ENCODE peak calls at places on chromosomes 3 and 15, in six cellular contexts. K, U, J, W, Y and T are unnamed samples.

GRCh38 chr3:113736548-113737089 is 9.4 kb downstream of the NAA50 start:
- DNase-seq in K (peak), U (no peak), J (peak), W (no peak), Y (peak), T (peak)

GRCh38 chr3:127255516-127255915 is 32.3 kb downstream of the PRR20G start:
- DNase-seq in K (no peak), U (no peak), J (no peak), W (no peak), Y (no peak), T (no peak)

GRCh38 chr3:123028233-123028828 is 768 bp upstream of the SEMA5B start:
- DNase-seq in K (peak), U (no peak), J (peak), W (no peak), Y (peak), T (peak)

GRCh38 chr15:70480196-70480856 is 283.0 kb downstream of the UACA start:
- DNase-seq in K (no peak), U (peak), J (no peak), W (no peak), Y (no peak), T (no peak)

GRCh38 chr15:78257681-78258080 is 6.7 kb upstream of the DNAJA4 start:
- DNase-seq in K (no peak), U (no peak), J (no peak), W (no peak), Y (no peak), T (no peak)

GRCh38 chr3:43059456-43059855 is 46.4 kb downstream of the POMGNT2 start:
- DNase-seq in K (no peak), U (no peak), J (no peak), W (no peak), Y (no peak), T (no peak)

GRCh38 chr15:40246496-40247275 is 7.8 kb downstream of the PAK6 start:
- DNase-seq in K (no peak), U (no peak), J (no peak), W (no peak), Y (no peak), T (no peak)

GRCh38 chr3:51977449-51978142 is 2.7 kb downstream of the ABHD14A start:
- DNase-seq in K (no peak), U (peak), J (no peak), W (no peak), Y (no peak), T (peak)

GRCh38 chr3:188507244-188507720 is 353.3 kb downstream of the LPP start:
- DNase-seq in K (peak), U (no peak), J (no peak), W (no peak), Y (no peak), T (no peak)

GRCh38 chr3:16487506-16488175 is 25.9 kb downstream of the RFTN1 start:
- DNase-seq in K (no peak), U (no peak), J (no peak), W (no peak), Y (no peak), T (no peak)

GRCh38 chr15:56929389-56929788 is 10.9 kb downstream of the TCF12 start:
- DNase-seq in K (no peak), U (no peak), J (no peak), W (no peak), Y (peak), T (peak)

GRCh38 chr15:98673133-98673532 is 24.8 kb downstream of the IGF1R start:
- DNase-seq in K (no peak), U (no peak), J (no peak), W (no peak), Y (no peak), T (no peak)
- H3K27ac ChIP-seq in K (peak), U (no peak), J (no peak), W (no peak), Y (no peak), T (no peak)

GRCh38 chr3:73294532-73294931 is 233.1 kb downstream of the EBLN2 start:
- DNase-seq in K (peak), U (no peak), J (no peak), W (no peak), Y (no peak), T (no peak)
- H3K27ac ChIP-seq in K (no peak), U (no peak), J (no peak), W (no peak), Y (no peak), T (no peak)

GRCh38 chr15:51842265-51842664 is 12.8 kb downstream of the TMOD3 start:
- DNase-seq in K (no peak), U (no peak), J (no peak), W (no peak), Y (no peak), T (no peak)

GRCh38 chr15:51846066-51846462 is 16.6 kb downstream of the TMOD3 start:
- DNase-seq in K (no peak), U (no peak), J (no peak), W (no peak), Y (no peak), T (no peak)

GRCh38 chr15:51846463-51847230 is 17.2 kb downstream of the TMOD3 start:
- DNase-seq in K (no peak), U (no peak), J (no peak), W (no peak), Y (peak), T (no peak)

GRCh38 chr15:51842852-51843737 is 13.6 kb downstream of the TMOD3 start:
- DNase-seq in K (peak), U (no peak), J (no peak), W (no peak), Y (peak), T (peak)

GRCh38 chr15:51844747-51845426 is 15.4 kb downstream of the TMOD3 start:
- DNase-seq in K (no peak), U (no peak), J (no peak), W (no peak), Y (peak), T (no peak)
- H3K27ac ChIP-seq in K (no peak), U (no peak), J (no peak), W (no peak), Y (peak), T (no peak)

GRCh38 chr3:65019412-65020093 is 331.8 kb upstream of the ADAMTS9 start:
- DNase-seq in K (no peak), U (no peak), J (no peak), W (no peak), Y (no peak), T (peak)

GRCh38 chr3:65018801-65019200 is 331.0 kb upstream of the ADAMTS9 start:
- DNase-seq in K (no peak), U (no peak), J (no peak), W (no peak), Y (no peak), T (no peak)

GRCh38 chr3:65024148-65024547 is 336.3 kb upstream of the ADAMTS9 start:
- DNase-seq in K (peak), U (no peak), J (no peak), W (no peak), Y (no peak), T (no peak)

GRCh38 chr3:65020233-65020632 is 332.4 kb upstream of the ADAMTS9 start:
- DNase-seq in K (no peak), U (no peak), J (no peak), W (no peak), Y (no peak), T (no peak)

DNA sequence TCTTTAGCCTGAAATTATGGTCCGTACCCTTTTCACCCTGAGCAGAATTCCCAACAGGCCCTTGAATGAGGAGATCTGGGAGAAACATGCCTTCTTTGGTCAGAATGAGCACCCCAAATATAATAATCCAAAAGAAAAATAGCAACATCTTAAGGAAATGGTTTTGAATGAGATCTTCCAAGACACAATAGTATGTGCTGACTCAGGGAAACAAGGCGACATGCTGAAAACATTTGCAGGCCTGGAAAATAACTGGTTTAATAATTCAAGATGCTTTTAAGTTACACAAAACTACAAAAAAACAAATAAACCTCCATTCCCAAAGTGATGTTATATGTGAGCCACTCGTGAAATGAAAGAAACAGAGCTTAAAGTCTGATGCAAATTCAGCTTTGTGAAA is 333.0 kb upstream of the ADAMTS9 start:
- DNase-seq in K (no peak), U (no peak), J (no peak), W (no peak), Y (no peak), T (no peak)
- H3K27ac ChIP-seq in K (no peak), U (no peak), J (no peak), W (no peak), Y (no peak), T (no peak)

DNA sequence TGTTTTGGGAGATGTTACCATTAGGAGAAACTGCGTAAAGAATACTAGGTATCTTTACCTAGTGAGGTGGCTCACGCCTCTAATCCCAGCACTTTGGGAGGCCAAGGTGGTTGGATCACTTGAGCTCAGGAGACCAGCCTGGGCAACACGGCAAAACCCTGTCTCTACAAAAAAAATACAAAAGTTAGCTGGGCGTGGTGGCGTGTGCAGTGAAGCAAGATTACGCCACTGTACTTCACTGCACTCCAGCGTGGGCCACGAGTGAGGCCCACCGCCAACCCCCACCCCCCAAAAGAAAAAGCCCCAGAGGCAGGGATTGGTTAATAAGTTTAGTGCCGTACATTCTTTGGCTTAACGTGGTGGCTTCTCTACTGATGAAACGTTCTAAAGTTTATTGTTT is 23.5 kb downstream of the TRIM71 start:
- DNase-seq in K (no peak), U (no peak), J (no peak), W (no peak), Y (no peak), T (no peak)
- H3K27ac ChIP-seq in K (no peak), U (no peak), J (peak), W (no peak), Y (peak), T (no peak)

DNA sequence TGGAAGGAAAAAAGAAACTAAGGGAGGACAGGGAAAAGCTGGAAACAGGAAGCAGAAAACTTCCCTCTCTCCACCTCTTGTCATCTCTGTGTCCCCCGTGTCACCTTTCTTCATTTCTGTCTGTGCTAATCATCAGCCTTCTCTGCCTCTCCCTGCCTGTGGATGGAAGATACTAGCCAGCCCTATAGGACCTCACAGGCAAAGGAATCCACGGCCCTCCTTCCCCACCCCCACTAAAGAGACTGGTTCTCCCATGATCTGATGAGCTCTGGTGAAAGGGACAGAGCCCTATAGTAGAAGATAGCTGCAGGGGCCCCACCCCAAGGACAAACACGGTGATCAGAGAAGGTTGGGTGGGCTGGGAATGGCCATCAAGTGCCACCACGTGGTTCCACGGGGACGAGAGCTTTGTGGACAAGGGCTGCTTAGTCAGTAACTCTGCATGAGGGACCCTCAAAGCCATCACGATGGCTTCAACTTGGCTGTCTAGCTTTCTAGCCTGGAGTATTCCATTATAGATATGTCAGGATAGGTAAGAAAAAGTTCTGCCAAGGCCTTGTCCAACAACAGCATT is 27.8 kb upstream of the RASA2 start:
- DNase-seq in K (no peak), U (no peak), J (no peak), W (no peak), Y (no peak), T (no peak)
- H3K27ac ChIP-seq in K (no peak), U (no peak), J (no peak), W (no peak), Y (no peak), T (no peak)

GRCh38 chr15:60418095-60418494 is 20.3 kb upstream of the ANXA2 start:
- DNase-seq in K (no peak), U (no peak), J (no peak), W (no peak), Y (no peak), T (no peak)
- H3K27ac ChIP-seq in K (no peak), U (no peak), J (no peak), W (no peak), Y (no peak), T (no peak)

GRCh38 chr3:42033741-42034140 is 57.4 kb upstream of the TRAK1 start:
- DNase-seq in K (no peak), U (no peak), J (no peak), W (no peak), Y (peak), T (no peak)

GRCh38 chr3:42035816-42036482 is 55.2 kb upstream of the TRAK1 start:
- DNase-seq in K (no peak), U (no peak), J (no peak), W (no peak), Y (no peak), T (no peak)

GRCh38 chr3:42035007-42035406 is 56.1 kb upstream of the TRAK1 start:
- DNase-seq in K (no peak), U (no peak), J (no peak), W (no peak), Y (no peak), T (no peak)

GRCh38 chr3:42037318-42037945 is 53.7 kb upstream of the TRAK1 start:
- DNase-seq in K (no peak), U (no peak), J (no peak), W (no peak), Y (no peak), T (no peak)

GRCh38 chr3:42036483-42036823 is 54.7 kb upstream of the TRAK1 start:
- DNase-seq in K (peak), U (no peak), J (no peak), W (no peak), Y (peak), T (peak)
- H3K27ac ChIP-seq in K (no peak), U (no peak), J (no peak), W (no peak), Y (peak), T (no peak)

DNA sequence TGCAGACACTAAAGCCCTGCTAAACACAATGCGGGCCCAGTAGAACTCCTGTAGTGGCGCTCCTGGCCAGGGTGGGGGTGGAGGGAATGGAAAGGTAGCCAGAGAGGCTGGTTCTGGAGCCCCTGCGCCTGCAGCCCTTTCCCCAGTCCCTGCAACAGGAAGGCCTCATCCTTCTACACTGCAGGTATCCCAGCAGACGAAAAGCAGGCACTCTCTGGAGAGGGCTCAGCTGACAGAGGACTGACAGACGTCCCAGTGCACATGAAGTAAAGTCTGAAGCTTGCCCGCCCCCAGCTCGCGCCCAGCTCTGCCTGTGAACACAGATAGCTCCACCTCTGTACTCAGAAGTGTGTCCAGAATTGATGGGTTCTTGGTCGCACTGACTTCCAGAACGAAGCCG is 46.0 kb downstream of the NSMCE3 start:
- DNase-seq in K (no peak), U (no peak), J (no peak), W (no peak), Y (no peak), T (no peak)
- H3K27ac ChIP-seq in K (no peak), U (no peak), J (no peak), W (no peak), Y (no peak), T (no peak)

DNA sequence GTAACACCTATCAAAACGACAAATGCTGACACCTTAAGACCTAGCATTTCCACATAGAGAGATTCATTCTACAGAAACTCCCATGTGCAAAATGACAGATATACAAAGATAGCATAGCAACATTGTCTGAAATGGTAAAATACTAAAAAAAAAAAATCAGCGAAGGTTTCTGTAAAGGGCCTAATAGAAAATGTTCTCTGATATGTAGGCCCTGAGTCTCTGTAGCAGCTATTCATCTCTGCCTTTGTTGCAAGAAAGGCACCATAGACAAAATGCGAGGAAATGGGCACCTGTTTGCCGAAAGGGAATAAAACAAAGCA is 631 bp upstream of the MFGE8 start:
- DNase-seq in K (no peak), U (no peak), J (no peak), W (no peak), Y (no peak), T (no peak)
- H3K27ac ChIP-seq in K (no peak), U (no peak), J (peak), W (no peak), Y (no peak), T (no peak)